ENCODE peak calls at places on chromosomes 1 and 21, in seven cellular contexts. One of them, this sample, is unnamed. For H3K4me1, the result is how much of the 10 kb centered on the place peaks cover.

GRCh38 chr1:215005078-215005477 is 77.5 kb upstream of the KCNK2 start:
- DNase-seq in left ventricle myocardium inferior: no peak
- DNase-seq in PC-3: no peak
- DNase-seq in body of pancreas: no peak
- DNase-seq in ascending aorta: no peak
- DNase-seq in uterus: no peak
- DNase-seq in OCI-LY7: no peak
- DNase-seq in this sample: no peak

GRCh38 chr1:37434292-37434907 is 40.0 kb upstream of the ZC3H12A start:
- DNase-seq in left ventricle myocardium inferior: peak
- DNase-seq in PC-3: peak
- DNase-seq in body of pancreas: peak
- DNase-seq in ascending aorta: no peak
- DNase-seq in uterus: no peak
- DNase-seq in OCI-LY7: peak
- DNase-seq in this sample: peak

GRCh38 chr1:153353226-153353947 is 4.3 kb upstream of the S100A9 start:
- DNase-seq in left ventricle myocardium inferior: no peak
- DNase-seq in PC-3: peak
- DNase-seq in body of pancreas: no peak
- DNase-seq in ascending aorta: no peak
- DNase-seq in uterus: no peak
- DNase-seq in OCI-LY7: peak
- DNase-seq in this sample: no peak

GRCh38 chr1:167165948-167166702 is 54.6 kb upstream of the POU2F1 start:
- DNase-seq in left ventricle myocardium inferior: no peak
- DNase-seq in PC-3: no peak
- DNase-seq in body of pancreas: no peak
- DNase-seq in ascending aorta: no peak
- DNase-seq in uterus: no peak
- DNase-seq in OCI-LY7: no peak
- DNase-seq in this sample: no peak

GRCh38 chr1:93906480-93906879 is 2.8 kb downstream of the GCLM start:
- DNase-seq in left ventricle myocardium inferior: no peak
- DNase-seq in PC-3: no peak
- DNase-seq in body of pancreas: no peak
- DNase-seq in ascending aorta: no peak
- DNase-seq in uterus: no peak
- DNase-seq in OCI-LY7: no peak
- DNase-seq in this sample: no peak

GRCh38 chr1:151072224-151072623 is 1.7 kb downstream of the GABPB2 start:
- DNase-seq in left ventricle myocardium inferior: no peak
- DNase-seq in PC-3: no peak
- DNase-seq in body of pancreas: no peak
- DNase-seq in ascending aorta: no peak
- DNase-seq in uterus: no peak
- DNase-seq in OCI-LY7: peak
- DNase-seq in this sample: no peak

GRCh38 chr1:178094752-178095645 is 1.1 kb downstream of the RASAL2 start:
- DNase-seq in left ventricle myocardium inferior: no peak
- DNase-seq in PC-3: peak
- DNase-seq in body of pancreas: no peak
- DNase-seq in ascending aorta: no peak
- DNase-seq in uterus: no peak
- DNase-seq in OCI-LY7: no peak
- DNase-seq in this sample: no peak

GRCh38 chr1:223135176-223135575 is 7.9 kb downstream of the TLR5 start:
- DNase-seq in left ventricle myocardium inferior: peak
- DNase-seq in PC-3: peak
- DNase-seq in body of pancreas: no peak
- DNase-seq in ascending aorta: no peak
- DNase-seq in uterus: peak
- DNase-seq in OCI-LY7: no peak
- DNase-seq in this sample: peak

GRCh38 chr1:110059133-110059863 is 11.2 kb downstream of the ALX3 start:
- DNase-seq in left ventricle myocardium inferior: no peak
- DNase-seq in PC-3: no peak
- DNase-seq in body of pancreas: no peak
- DNase-seq in ascending aorta: no peak
- DNase-seq in uterus: no peak
- DNase-seq in OCI-LY7: no peak
- DNase-seq in this sample: no peak

GRCh38 chr1:105894006-105894405 is 1162.5 kb upstream of the PRMT6 start:
- DNase-seq in left ventricle myocardium inferior: no peak
- DNase-seq in PC-3: peak
- DNase-seq in body of pancreas: no peak
- DNase-seq in ascending aorta: no peak
- DNase-seq in uterus: no peak
- DNase-seq in OCI-LY7: no peak
- DNase-seq in this sample: no peak

GRCh38 chr21:22278366-22278765 is 1280.2 kb downstream of the NCAM2 start:
- DNase-seq in left ventricle myocardium inferior: no peak
- DNase-seq in PC-3: peak
- DNase-seq in body of pancreas: no peak
- DNase-seq in ascending aorta: no peak
- DNase-seq in uterus: no peak
- DNase-seq in OCI-LY7: no peak
- DNase-seq in this sample: no peak

GRCh38 chr1:166703726-166704220 is 135.5 kb upstream of the POGK start:
- DNase-seq in left ventricle myocardium inferior: no peak
- DNase-seq in PC-3: no peak
- DNase-seq in body of pancreas: no peak
- DNase-seq in ascending aorta: no peak
- DNase-seq in uterus: no peak
- DNase-seq in OCI-LY7: no peak
- DNase-seq in this sample: no peak

GRCh38 chr21:34670220-34670961 is 1.6 kb downstream of the CLIC6 start:
- DNase-seq in left ventricle myocardium inferior: no peak
- DNase-seq in PC-3: no peak
- DNase-seq in body of pancreas: no peak
- DNase-seq in ascending aorta: no peak
- DNase-seq in uterus: no peak
- DNase-seq in OCI-LY7: no peak
- DNase-seq in this sample: no peak

GRCh38 chr1:223423641-223424233 is 30.5 kb downstream of the CCDC185 start:
- DNase-seq in left ventricle myocardium inferior: no peak
- DNase-seq in PC-3: peak
- DNase-seq in body of pancreas: no peak
- DNase-seq in ascending aorta: no peak
- DNase-seq in uterus: no peak
- DNase-seq in OCI-LY7: no peak
- DNase-seq in this sample: no peak

GRCh38 chr1:182723195-182723594 is 38.8 kb upstream of the RGS8 start:
- DNase-seq in left ventricle myocardium inferior: peak
- DNase-seq in PC-3: no peak
- DNase-seq in body of pancreas: peak
- DNase-seq in ascending aorta: no peak
- DNase-seq in uterus: peak
- DNase-seq in OCI-LY7: no peak
- DNase-seq in this sample: no peak

GRCh38 chr1:201119206-201119814 is 7.1 kb upstream of the CACNA1S start:
- DNase-seq in left ventricle myocardium inferior: no peak
- DNase-seq in PC-3: peak
- DNase-seq in body of pancreas: peak
- DNase-seq in ascending aorta: no peak
- DNase-seq in uterus: no peak
- DNase-seq in OCI-LY7: peak
- DNase-seq in this sample: peak

GRCh38 chr1:196527941-196528340 is 80.3 kb downstream of the KCNT2 start:
- DNase-seq in left ventricle myocardium inferior: no peak
- DNase-seq in PC-3: no peak
- DNase-seq in body of pancreas: no peak
- DNase-seq in ascending aorta: no peak
- DNase-seq in uterus: no peak
- DNase-seq in OCI-LY7: no peak
- DNase-seq in this sample: no peak

GRCh38 chr1:51285055-51285454 is 45.3 kb downstream of the TTC39A start:
- DNase-seq in left ventricle myocardium inferior: no peak
- DNase-seq in PC-3: no peak
- DNase-seq in body of pancreas: no peak
- DNase-seq in ascending aorta: no peak
- DNase-seq in uterus: no peak
- DNase-seq in OCI-LY7: no peak
- DNase-seq in this sample: no peak

GRCh38 chr21:35511298-35512162 is 462.4 kb upstream of the RUNX1 start:
- DNase-seq in left ventricle myocardium inferior: no peak
- DNase-seq in PC-3: peak
- DNase-seq in body of pancreas: no peak
- DNase-seq in ascending aorta: no peak
- DNase-seq in uterus: no peak
- DNase-seq in OCI-LY7: no peak
- DNase-seq in this sample: no peak

GRCh38 chr1:42439940-42440339 is 15.9 kb downstream of the ZMYND12 start:
- DNase-seq in left ventricle myocardium inferior: no peak
- DNase-seq in PC-3: peak
- DNase-seq in body of pancreas: no peak
- DNase-seq in ascending aorta: no peak
- DNase-seq in uterus: no peak
- DNase-seq in OCI-LY7: no peak
- DNase-seq in this sample: no peak

GRCh38 chr1:88401283-88401682 is 282.8 kb upstream of the PKN2 start:
- DNase-seq in left ventricle myocardium inferior: no peak
- DNase-seq in PC-3: no peak
- DNase-seq in body of pancreas: no peak
- DNase-seq in ascending aorta: no peak
- DNase-seq in uterus: no peak
- DNase-seq in OCI-LY7: no peak
- DNase-seq in this sample: no peak

GRCh38 chr1:176643536-176643935 is 180.6 kb downstream of the PAPPA2 start:
- DNase-seq in left ventricle myocardium inferior: no peak
- DNase-seq in PC-3: peak
- DNase-seq in body of pancreas: no peak
- DNase-seq in ascending aorta: no peak
- DNase-seq in uterus: no peak
- DNase-seq in OCI-LY7: no peak
- DNase-seq in this sample: no peak

GRCh38 chr1:23865543-23865930 is 2.6 kb downstream of the FUCA1 start:
- DNase-seq in left ventricle myocardium inferior: no peak
- DNase-seq in PC-3: peak
- DNase-seq in body of pancreas: peak
- DNase-seq in ascending aorta: no peak
- DNase-seq in uterus: no peak
- DNase-seq in OCI-LY7: no peak
- DNase-seq in this sample: peak

GRCh38 chr1:116847688-116848531 is 61.8 kb upstream of the PTGFRN start:
- DNase-seq in left ventricle myocardium inferior: peak
- DNase-seq in PC-3: peak
- DNase-seq in body of pancreas: no peak
- DNase-seq in ascending aorta: no peak
- DNase-seq in uterus: peak
- DNase-seq in OCI-LY7: no peak
- DNase-seq in this sample: no peak

GRCh38 chr1:85846706-85847105 is 138.5 kb upstream of the ZNHIT6 start:
- DNase-seq in left ventricle myocardium inferior: no peak
- DNase-seq in PC-3: no peak
- DNase-seq in body of pancreas: no peak
- DNase-seq in ascending aorta: no peak
- DNase-seq in uterus: no peak
- DNase-seq in OCI-LY7: no peak
- DNase-seq in this sample: no peak

GRCh38 chr1:230146709-230147108 is 79.7 kb downstream of the GALNT2 start:
- DNase-seq in left ventricle myocardium inferior: no peak
- DNase-seq in PC-3: no peak
- DNase-seq in body of pancreas: no peak
- DNase-seq in ascending aorta: no peak
- DNase-seq in uterus: no peak
- DNase-seq in OCI-LY7: no peak
- DNase-seq in this sample: no peak
- H3K4me1 ChIP-seq in left ventricle myocardium inferior: half or more
- H3K4me1 ChIP-seq in PC-3: under half
- H3K4me1 ChIP-seq in body of pancreas: half or more
- H3K4me1 ChIP-seq in ascending aorta: under half
- H3K4me1 ChIP-seq in uterus: under half
- H3K4me1 ChIP-seq in OCI-LY7: half or more
- H3K4me1 ChIP-seq in this sample: under half

GRCh38 chr1:229129306-229130027 is 141.4 kb upstream of the RAB4A start:
- DNase-seq in left ventricle myocardium inferior: no peak
- DNase-seq in PC-3: no peak
- DNase-seq in body of pancreas: no peak
- DNase-seq in ascending aorta: no peak
- DNase-seq in uterus: no peak
- DNase-seq in OCI-LY7: peak
- DNase-seq in this sample: no peak
- H3K4me1 ChIP-seq in left ventricle myocardium inferior: under half
- H3K4me1 ChIP-seq in PC-3: under half
- H3K4me1 ChIP-seq in body of pancreas: half or more
- H3K4me1 ChIP-seq in ascending aorta: under half
- H3K4me1 ChIP-seq in uterus: under half
- H3K4me1 ChIP-seq in OCI-LY7: under half
- H3K4me1 ChIP-seq in this sample: under half

GRCh38 chr1:31936278-31936965 is 1.7 kb downstream of the PTP4A2 start:
- DNase-seq in left ventricle myocardium inferior: no peak
- DNase-seq in PC-3: peak
- DNase-seq in body of pancreas: no peak
- DNase-seq in ascending aorta: no peak
- DNase-seq in uterus: no peak
- DNase-seq in OCI-LY7: peak
- DNase-seq in this sample: no peak

GRCh38 chr1:31938184-31938975 is at the start of gene PTP4A2:
- DNase-seq in left ventricle myocardium inferior: peak
- DNase-seq in PC-3: peak
- DNase-seq in body of pancreas: peak
- DNase-seq in ascending aorta: peak
- DNase-seq in uterus: peak
- DNase-seq in OCI-LY7: peak
- DNase-seq in this sample: peak

GRCh38 chr1:31937300-31938183 is 626 bp downstream of the PTP4A2 start:
- DNase-seq in left ventricle myocardium inferior: peak
- DNase-seq in PC-3: peak
- DNase-seq in body of pancreas: peak
- DNase-seq in ascending aorta: peak
- DNase-seq in uterus: peak
- DNase-seq in OCI-LY7: peak
- DNase-seq in this sample: peak

GRCh38 chr1:31934706-31935629 is 3.2 kb downstream of the PTP4A2 start:
- DNase-seq in left ventricle myocardium inferior: no peak
- DNase-seq in PC-3: peak
- DNase-seq in body of pancreas: no peak
- DNase-seq in ascending aorta: no peak
- DNase-seq in uterus: no peak
- DNase-seq in OCI-LY7: peak
- DNase-seq in this sample: no peak

GRCh38 chr1:31936966-31937299 is 1.2 kb downstream of the PTP4A2 start:
- DNase-seq in left ventricle myocardium inferior: no peak
- DNase-seq in PC-3: no peak
- DNase-seq in body of pancreas: no peak
- DNase-seq in ascending aorta: no peak
- DNase-seq in uterus: no peak
- DNase-seq in OCI-LY7: no peak
- DNase-seq in this sample: no peak
- H3K4me1 ChIP-seq in left ventricle myocardium inferior: half or more
- H3K4me1 ChIP-seq in PC-3: half or more
- H3K4me1 ChIP-seq in body of pancreas: half or more
- H3K4me1 ChIP-seq in ascending aorta: under half
- H3K4me1 ChIP-seq in uterus: under half
- H3K4me1 ChIP-seq in OCI-LY7: half or more
- H3K4me1 ChIP-seq in this sample: under half

DNA sequence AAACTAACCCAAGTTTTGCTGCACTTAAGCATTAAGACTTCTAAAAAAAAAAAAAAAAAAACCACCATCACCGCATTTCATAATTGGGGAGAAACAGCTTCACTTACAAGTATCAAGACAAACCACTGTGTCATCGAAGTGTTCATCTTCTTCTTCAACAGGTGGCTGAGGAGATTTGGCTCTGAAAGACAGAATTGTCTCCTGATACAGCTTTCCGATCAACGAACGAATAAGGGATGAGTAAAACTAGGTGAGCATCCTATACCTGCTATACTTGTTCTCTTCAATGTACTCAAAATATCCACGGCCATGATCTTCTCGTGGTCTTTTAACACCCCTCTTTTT is 2.0 kb downstream of the HNRNPU start:
- DNase-seq in left ventricle myocardium inferior: no peak
- DNase-seq in PC-3: no peak
- DNase-seq in body of pancreas: no peak
- DNase-seq in ascending aorta: no peak
- DNase-seq in uterus: no peak
- DNase-seq in OCI-LY7: peak
- DNase-seq in this sample: no peak
- H3K4me1 ChIP-seq in left ventricle myocardium inferior: half or more
- H3K4me1 ChIP-seq in PC-3: under half
- H3K4me1 ChIP-seq in body of pancreas: half or more
- H3K4me1 ChIP-seq in ascending aorta: under half
- H3K4me1 ChIP-seq in uterus: under half
- H3K4me1 ChIP-seq in OCI-LY7: half or more
- H3K4me1 ChIP-seq in this sample: under half